ENCODE peak calls at places on chromosomes 6 and 20, in ten cellular contexts. V is IMR-90; N is left ventricle myocardium inferior; H is lung; P is CD4-positive, alpha-beta memory T cell; W is brain microvascular endothelial cell; J is tibial artery; F is mesenchymal stem cell; R is dorsolateral prefrontal cortex; Q is mammary epithelial cell. K is an unnamed sample.

GRCh38 chr6:166496460-166496859 is 90.0 kb downstream of the RAMACL start:
- DNase-seq in N (no peak), Q (no peak), W (no peak), J (no peak), V (no peak), F (no peak), P (no peak), H (no peak), R (no peak), K (no peak)

GRCh38 chr20:2242678-2243077 is 53.1 kb upstream of the TGM3 start:
- DNase-seq in V (no peak), R (no peak), J (no peak), F (no peak), P (no peak), Q (no peak), N (no peak), W (no peak), H (no peak), K (no peak)

GRCh38 chr6:31142356-31142755 is 3.5 kb upstream of the PSORS1C2 start:
- DNase-seq in V (no peak), N (no peak), Q (no peak), F (no peak), W (no peak), R (no peak), P (no peak), H (no peak), J (no peak), K (no peak)

GRCh38 chr6:16402501-16402900 is 164.1 kb downstream of the GMPR start:
- DNase-seq in F (peak), W (no peak), J (no peak), H (no peak), Q (no peak), R (no peak), V (no peak), N (no peak), P (no peak), K (no peak)

GRCh38 chr6:79225718-79226117 is 8.8 kb downstream of the HMGN3 start:
- DNase-seq in H (no peak), R (no peak), W (no peak), P (no peak), Q (no peak), V (peak), J (no peak), N (no peak), F (peak), K (no peak)

GRCh38 chr6:72363844-72364740 is 257.8 kb upstream of the KCNQ5 start:
- DNase-seq in Q (peak), H (no peak), J (no peak), P (no peak), N (no peak), W (peak), F (peak), R (peak), V (peak), K (no peak)

GRCh38 chr6:39029156-39030011 is 19.2 kb upstream of the GLP1R start:
- DNase-seq in W (peak), H (no peak), R (no peak), J (no peak), V (no peak), N (no peak), Q (no peak), P (no peak), F (peak), K (no peak)

GRCh38 chr6:2766767-2767314 is 1.6 kb downstream of the WRNIP1 start:
- DNase-seq in V (peak), R (no peak), J (no peak), P (no peak), N (no peak), H (no peak), W (no peak), F (peak), Q (no peak), K (no peak)

GRCh38 chr6:25251426-25251825 is 27.7 kb upstream of the CARMIL1 start:
- DNase-seq in H (no peak), Q (no peak), P (no peak), W (no peak), V (no peak), J (no peak), N (no peak), R (no peak), F (no peak), K (no peak)

GRCh38 chr20:46900068-46900467 is 5.4 kb downstream of the EYA2 start:
- DNase-seq in J (no peak), V (no peak), Q (no peak), W (no peak), R (no peak), P (no peak), N (no peak), H (no peak), F (no peak), K (no peak)

GRCh38 chr6:32833599-32834155 is 4.9 kb downstream of the TAP2 start:
- DNase-seq in H (peak), R (no peak), Q (no peak), N (no peak), P (no peak), J (no peak), F (no peak), V (no peak), W (no peak), K (no peak)

GRCh38 chr20:38926934-38927616 is 858 bp downstream of the FAM83D start:
- DNase-seq in J (no peak), P (no peak), H (no peak), R (no peak), F (peak), Q (peak), W (no peak), V (peak), N (no peak), K (no peak)

GRCh38 chr20:48189177-48189576 is 403.9 kb upstream of the SULF2 start:
- DNase-seq in J (no peak), P (no peak), N (no peak), R (no peak), H (no peak), Q (peak), F (peak), V (no peak), W (peak), K (no peak)

GRCh38 chr6:89145962-89146747 is at the start of gene PM20D2:
- DNase-seq in P (peak), H (peak), N (peak), J (peak), Q (peak), R (peak), W (no peak), V (peak), F (peak), K (peak)

GRCh38 chr6:39543117-39543516 is 182.1 kb downstream of the KIF6 start:
- DNase-seq in H (no peak), F (no peak), J (peak), N (peak), Q (no peak), R (no peak), V (no peak), W (no peak), P (no peak), K (no peak)

GRCh38 chr6:71238351-71238750 is 50.3 kb upstream of the OGFRL1 start:
- DNase-seq in V (peak), R (no peak), F (peak), H (no peak), W (peak), J (no peak), P (no peak), Q (peak), N (no peak), K (no peak)

GRCh38 chr6:38198219-38198618 is 378.7 kb downstream of the ZFAND3 start:
- DNase-seq in J (no peak), P (no peak), R (no peak), F (no peak), V (no peak), N (no peak), Q (no peak), H (no peak), W (no peak), K (no peak)

GRCh38 chr6:135906542-135906941 is 55.0 kb downstream of the PDE7B start:
- DNase-seq in Q (peak), P (no peak), R (no peak), W (no peak), F (peak), J (no peak), H (no peak), V (peak), N (no peak), K (no peak)

GRCh38 chr6:113351183-113351834 is 505.8 kb upstream of the MARCKS start:
- DNase-seq in F (peak), R (no peak), Q (peak), N (no peak), J (no peak), H (no peak), W (peak), P (no peak), V (peak), K (no peak)

GRCh38 chr20:15899972-15900371 is 673.3 kb downstream of the KIF16B start:
- DNase-seq in P (no peak), N (no peak), J (no peak), V (no peak), Q (no peak), W (no peak), F (no peak), R (no peak), H (no peak), K (no peak)

GRCh38 chr6:128515550-128516513 is 4.6 kb downstream of the PTPRK start:
- DNase-seq in H (no peak), J (no peak), N (no peak), Q (no peak), F (peak), R (no peak), P (no peak), V (peak), W (no peak), K (no peak)

GRCh38 chr20:34637245-34638185 is 39.4 kb downstream of the PIGU start:
- DNase-seq in N (no peak), J (peak), R (peak), F (peak), W (peak), Q (peak), P (no peak), H (no peak), V (peak), K (peak)

GRCh38 chr6:88045521-88046136 is 2.0 kb upstream of the SPACA1 start:
- DNase-seq in Q (no peak), R (no peak), W (no peak), N (no peak), J (no peak), F (no peak), P (no peak), H (no peak), V (no peak), K (no peak)

GRCh38 chr20:37992802-37993538 is 40.3 kb downstream of the TTI1 start:
- DNase-seq in R (no peak), N (peak), F (peak), W (peak), H (peak), P (peak), J (no peak), Q (peak), V (peak), K (no peak)

GRCh38 chr6:30854641-30855040 is 29.7 kb upstream of the DDR1 start:
- DNase-seq in H (no peak), J (no peak), W (no peak), V (no peak), P (no peak), Q (no peak), R (no peak), N (no peak), F (no peak), K (no peak)

GRCh38 chr6:3159805-3160781 is 2.7 kb upstream of the TUBB2A start:
- DNase-seq in R (peak), J (peak), N (no peak), W (no peak), Q (peak), H (no peak), F (peak), V (no peak), P (peak), K (no peak)

GRCh38 chr20:49366687-49367086 is 88.8 kb upstream of the ZNFX1 start:
- DNase-seq in H (no peak), F (no peak), N (no peak), V (no peak), R (no peak), W (no peak), Q (no peak), P (no peak), J (no peak), K (no peak)

GRCh38 chr6:142015011-142015410 is 117.7 kb upstream of the GJE1 start:
- DNase-seq in Q (no peak), N (no peak), H (no peak), J (no peak), R (no peak), V (no peak), P (no peak), F (peak), W (no peak), K (no peak)

GRCh38 chr20:32832664-32833063 is 12.9 kb downstream of the MAPRE1 start:
- DNase-seq in Q (no peak), W (no peak), F (no peak), J (no peak), R (no peak), P (peak), H (no peak), N (no peak), V (no peak), K (no peak)

GRCh38 chr20:10385850-10386544 is 48.0 kb downstream of the MKKS start:
- DNase-seq in N (no peak), Q (no peak), P (no peak), R (no peak), H (no peak), W (peak), F (peak), J (no peak), V (no peak), K (no peak)

GRCh38 chr6:132399376-132400074 is 1.8 kb downstream of the MOXD1 start:
- DNase-seq in N (no peak), Q (peak), W (peak), V (peak), F (peak), R (no peak), H (no peak), J (no peak), P (no peak), K (no peak)

GRCh38 chr6:127120787-127121636 is 2.5 kb downstream of the RSPO3 start:
- DNase-seq in H (peak), J (peak), W (peak), V (peak), P (peak), N (peak), R (peak), Q (peak), F (peak), K (no peak)

GRCh38 chr20:48262955-48263354 is 477.7 kb upstream of the SULF2 start:
- DNase-seq in P (no peak), N (no peak), W (no peak), Q (no peak), V (no peak), F (no peak), H (no peak), R (no peak), J (no peak), K (no peak)

GRCh38 chr6:157842213-157842612 is 19.2 kb downstream of the SNX9 start:
- DNase-seq in Q (no peak), P (no peak), W (no peak), R (no peak), J (no peak), H (no peak), V (no peak), F (no peak), N (no peak), K (no peak)

GRCh38 chr20:23215596-23215995 is 129.5 kb upstream of the CD93 start:
- DNase-seq in H (no peak), N (no peak), J (no peak), W (no peak), F (no peak), P (no peak), V (no peak), R (no peak), Q (no peak), K (no peak)
- H3K27ac ChIP-seq in H (no peak), N (no peak), J (no peak), W (no peak), F (no peak), P (no peak), V (no peak), R (no peak), Q (no peak), K (no peak)

GRCh38 chr6:43723737-43724295 is 36.2 kb upstream of the MRPS18A start:
- DNase-seq in J (peak), V (peak), N (peak), H (peak), F (peak), R (no peak), P (peak), Q (peak), W (peak), K (peak)
- H3K27ac ChIP-seq in J (no peak), V (no peak), N (no peak), H (no peak), F (no peak), R (no peak), P (no peak), Q (no peak), W (no peak), K (no peak)

DNA sequence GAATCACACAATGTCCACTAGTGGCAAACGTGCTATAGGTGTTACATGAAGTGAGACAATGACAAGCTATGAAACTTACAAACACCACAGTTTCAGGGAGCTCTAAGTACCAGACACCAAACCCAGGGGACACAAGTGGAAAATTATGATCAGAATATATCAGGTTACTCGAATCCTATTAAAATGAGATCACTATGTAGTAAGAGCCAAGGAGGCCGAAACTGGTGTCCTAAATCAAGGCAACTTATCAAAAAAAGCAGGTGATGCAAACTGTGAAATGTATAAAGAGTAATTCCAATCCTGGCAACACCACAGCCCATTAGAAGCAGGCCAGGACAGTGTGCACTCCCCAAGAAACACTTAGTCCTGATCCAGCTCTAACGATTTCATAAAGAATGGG is 100.3 kb downstream of the ARHGAP18 start:
- DNase-seq in P (no peak), N (no peak), V (no peak), Q (no peak), J (peak), F (no peak), R (no peak), W (no peak), H (no peak), K (no peak)
- H3K27ac ChIP-seq in P (no peak), N (peak), V (no peak), Q (no peak), J (no peak), F (no peak), R (no peak), W (no peak), H (no peak), K (no peak)

GRCh38 chr6:95127266-95127665 is 450.1 kb upstream of the MANEA start:
- DNase-seq in N (no peak), Q (no peak), H (no peak), W (no peak), P (no peak), F (no peak), J (no peak), R (no peak), V (no peak), K (no peak)
- H3K27ac ChIP-seq in N (no peak), Q (no peak), H (no peak), W (no peak), P (no peak), F (no peak), J (no peak), R (no peak), V (no peak), K (no peak)

DNA sequence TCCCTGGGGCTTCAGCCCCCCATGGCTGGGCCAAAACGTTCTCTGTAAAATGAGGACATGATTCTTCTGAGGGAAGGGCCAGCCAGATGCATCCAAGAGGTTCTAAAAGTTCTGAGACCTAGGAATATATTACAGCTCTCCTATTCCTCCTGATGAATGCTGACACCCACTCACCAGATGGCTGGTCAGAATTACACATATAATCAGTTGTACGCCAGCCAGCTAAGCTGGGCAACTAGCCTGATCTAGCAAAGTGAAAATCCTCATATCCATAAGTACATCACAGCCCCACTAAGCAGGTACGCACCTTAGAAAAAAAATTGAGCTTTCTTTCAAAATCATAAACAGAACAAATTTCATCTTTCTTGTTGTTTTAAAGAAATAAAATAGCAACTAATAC is 34.8 kb downstream of the C6orf118 start:
- DNase-seq in P (no peak), J (no peak), H (no peak), V (no peak), N (no peak), Q (no peak), R (no peak), F (no peak), W (no peak), K (no peak)
- H3K27ac ChIP-seq in P (no peak), J (no peak), H (no peak), V (no peak), N (no peak), Q (no peak), R (no peak), F (no peak), W (no peak), K (no peak)